ENCODE peak calls at places on chromosomes 13 and 19, in five cellular contexts. One of them, this sample, is unnamed.

GRCh38 chr19:37506387-37507166 is at the start of gene ZNF793:
- DNase-seq in heart left ventricle: peak; percentile 86
- DNase-seq in HCT116: no peak
- DNase-seq in stomach: peak; percentile 75
- DNase-seq in IMR-90: peak; percentile 54
- DNase-seq in this sample: peak; percentile 90

GRCh38 chr19:44576843-44577565 is 36.4 kb upstream of the IGSF23 start:
- DNase-seq in heart left ventricle: no peak
- DNase-seq in HCT116: peak; percentile 39
- DNase-seq in stomach: peak; percentile 56
- DNase-seq in IMR-90: peak; percentile 20
- DNase-seq in this sample: peak; percentile 67

GRCh38 chr13:100112186-100112838 is 23.4 kb downstream of the PCCA start:
- DNase-seq in heart left ventricle: no peak
- DNase-seq in HCT116: no peak
- DNase-seq in stomach: no peak
- DNase-seq in IMR-90: no peak
- DNase-seq in this sample: no peak

GRCh38 chr13:32984857-32985626 is 31.2 kb upstream of the KL start:
- DNase-seq in heart left ventricle: no peak
- DNase-seq in HCT116: no peak
- DNase-seq in stomach: peak; percentile 39
- DNase-seq in IMR-90: peak; percentile 58
- DNase-seq in this sample: peak; percentile 30

GRCh38 chr13:29454931-29455481 is 140.5 kb downstream of the SLC7A1 start:
- DNase-seq in heart left ventricle: no peak
- DNase-seq in HCT116: peak; percentile 24
- DNase-seq in stomach: no peak
- DNase-seq in IMR-90: peak; percentile 7
- DNase-seq in this sample: peak; percentile 15

GRCh38 chr13:64925284-64925683 is 2304.9 kb downstream of the PCDH9 start:
- DNase-seq in heart left ventricle: no peak
- DNase-seq in HCT116: no peak
- DNase-seq in stomach: no peak
- DNase-seq in IMR-90: peak; percentile 19
- DNase-seq in this sample: no peak

GRCh38 chr13:30371649-30372265 is 50.5 kb upstream of the UBE2L5 start:
- DNase-seq in heart left ventricle: no peak
- DNase-seq in HCT116: peak; percentile 21
- DNase-seq in stomach: peak; percentile 71
- DNase-seq in IMR-90: peak; percentile 82
- DNase-seq in this sample: peak; percentile 46

GRCh38 chr13:101449971-101450748 is 2.3 kb upstream of the ITGBL1 start:
- DNase-seq in heart left ventricle: no peak
- DNase-seq in HCT116: peak; percentile 42
- DNase-seq in stomach: no peak
- DNase-seq in IMR-90: peak; percentile 93
- DNase-seq in this sample: no peak

GRCh38 chr13:113837554-113838355 is 26.1 kb downstream of the GAS6 start:
- DNase-seq in heart left ventricle: peak; percentile 98
- DNase-seq in HCT116: peak; percentile 67
- DNase-seq in stomach: peak; percentile 89
- DNase-seq in IMR-90: peak; percentile 98
- DNase-seq in this sample: peak; percentile 96

GRCh38 chr13:92187378-92187989 is 789.1 kb downstream of the GPC5 start:
- DNase-seq in heart left ventricle: no peak
- DNase-seq in HCT116: no peak
- DNase-seq in stomach: no peak
- DNase-seq in IMR-90: peak; percentile 27
- DNase-seq in this sample: peak; percentile 10

GRCh38 chr19:33715462-33715861 is 81.2 kb upstream of the KCTD15 start:
- DNase-seq in heart left ventricle: no peak
- DNase-seq in HCT116: no peak
- DNase-seq in stomach: no peak
- DNase-seq in IMR-90: no peak
- DNase-seq in this sample: no peak

GRCh38 chr13:29105779-29106178 is 285.6 kb downstream of the MTUS2 start:
- DNase-seq in heart left ventricle: no peak
- DNase-seq in HCT116: no peak
- DNase-seq in stomach: no peak
- DNase-seq in IMR-90: no peak
- DNase-seq in this sample: no peak

DNA sequence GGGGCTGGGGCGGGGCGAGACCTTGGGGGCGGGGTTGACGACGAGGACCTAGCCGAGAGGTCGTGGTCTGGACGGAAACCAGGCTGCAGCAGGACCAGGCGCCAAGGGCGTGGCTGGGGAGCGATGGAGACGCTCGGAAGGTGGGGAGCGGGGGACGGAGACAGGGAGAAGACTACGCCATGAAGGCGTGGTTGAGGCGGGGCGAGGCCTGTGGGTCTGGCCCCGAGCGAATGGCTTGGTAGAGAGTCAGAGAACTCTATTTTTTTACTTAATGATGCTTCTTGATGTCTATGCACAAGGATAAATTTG is 665 bp upstream of the FBXL12 start:
- DNase-seq in heart left ventricle: no peak
- DNase-seq in HCT116: no peak
- DNase-seq in stomach: no peak
- DNase-seq in IMR-90: no peak
- DNase-seq in this sample: no peak
- H3K27ac ChIP-seq in heart left ventricle: peak overlapping the region; percentile 98
- H3K27ac ChIP-seq in HCT116: peak overlapping the region; percentile 64
- H3K27ac ChIP-seq in stomach: peak overlapping the region; percentile 88
- H3K27ac ChIP-seq in IMR-90: no peak overlapping the region
- H3K27ac ChIP-seq in this sample: peak overlapping the region; percentile 96

GRCh38 chr19:38665950-38666661 is 18.7 kb downstream of the ACTN4 start:
- DNase-seq in heart left ventricle: peak; percentile 86
- DNase-seq in HCT116: no peak
- DNase-seq in stomach: no peak
- DNase-seq in IMR-90: peak; percentile 51
- DNase-seq in this sample: peak; percentile 70
- TF ChIP-seq POLR2A in heart left ventricle: no peak
- TF ChIP-seq POLR2A in HCT116: no peak
- TF ChIP-seq POLR2A in stomach: no peak
- TF ChIP-seq POLR2A in IMR-90: peak; percentile 11
- TF ChIP-seq POLR2A in this sample: peak; percentile 66

DNA sequence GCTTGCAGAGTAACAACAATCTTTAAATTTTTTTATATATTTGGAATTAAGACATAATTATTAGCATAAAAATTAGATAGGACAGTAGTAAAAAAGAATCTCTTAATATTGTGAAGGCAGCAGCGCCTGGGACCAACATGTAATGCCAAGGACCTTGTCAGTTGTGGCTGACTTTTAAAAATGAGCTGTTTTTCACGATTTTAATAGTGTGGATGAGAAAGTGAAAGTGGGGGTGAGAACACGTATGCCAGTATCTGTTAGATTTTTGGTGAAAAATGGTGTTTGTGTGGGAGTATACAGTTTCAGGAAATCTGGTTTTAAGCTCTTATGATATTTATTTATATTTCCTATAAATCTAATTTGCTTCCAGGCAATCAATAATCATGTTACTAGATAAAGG is 125.2 kb downstream of the LMO7 start:
- DNase-seq in heart left ventricle: no peak
- DNase-seq in HCT116: no peak
- DNase-seq in stomach: no peak
- DNase-seq in IMR-90: no peak
- DNase-seq in this sample: no peak
- H3K27ac ChIP-seq in heart left ventricle: peak overlapping the region; percentile 35
- H3K27ac ChIP-seq in HCT116: no peak overlapping the region
- H3K27ac ChIP-seq in stomach: peak overlapping the region; percentile 28
- H3K27ac ChIP-seq in IMR-90: peak overlapping the region; percentile 95
- H3K27ac ChIP-seq in this sample: no peak overlapping the region

DNA sequence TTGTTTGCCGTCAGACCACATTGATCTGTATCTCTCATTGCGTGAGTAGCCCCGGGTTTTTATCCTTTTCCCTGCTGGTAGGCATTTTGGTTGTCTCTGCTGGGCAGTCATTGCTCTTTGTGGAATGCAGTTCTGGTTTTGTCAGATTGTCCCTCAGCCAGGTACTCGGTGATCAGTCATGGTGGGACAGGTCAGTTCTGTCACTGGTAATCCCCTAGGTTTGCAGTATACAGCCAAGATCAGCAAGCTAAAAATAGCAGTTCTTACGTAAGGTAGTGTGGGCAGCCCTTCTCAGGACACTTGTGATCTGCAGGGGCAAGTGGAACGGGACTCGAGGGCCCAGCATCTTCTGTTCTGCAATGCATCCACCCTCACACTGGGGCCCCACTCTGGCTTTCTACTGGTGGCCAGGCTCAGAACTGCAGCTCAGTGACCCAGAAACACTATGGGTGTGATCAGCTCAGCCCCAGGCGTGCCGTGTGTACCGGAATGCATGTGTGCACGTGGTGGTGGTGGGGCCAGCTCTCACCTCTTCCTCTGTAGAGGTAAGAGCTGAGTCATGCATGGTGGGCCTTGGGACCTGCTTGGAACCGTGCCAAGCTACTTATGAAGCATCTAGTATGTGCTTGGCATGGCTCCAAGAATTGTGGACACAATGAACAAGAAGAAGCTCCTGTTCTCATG is 6.3 kb downstream of the PLEKHF1 start:
- DNase-seq in heart left ventricle: peak; percentile 86
- DNase-seq in HCT116: no peak
- DNase-seq in stomach: peak; percentile 60
- DNase-seq in IMR-90: no peak
- DNase-seq in this sample: peak; percentile 48
- TF ChIP-seq POLR2A in heart left ventricle: no peak
- TF ChIP-seq POLR2A in HCT116: no peak
- TF ChIP-seq POLR2A in stomach: no peak
- TF ChIP-seq POLR2A in IMR-90: no peak
- TF ChIP-seq POLR2A in this sample: no peak

DNA sequence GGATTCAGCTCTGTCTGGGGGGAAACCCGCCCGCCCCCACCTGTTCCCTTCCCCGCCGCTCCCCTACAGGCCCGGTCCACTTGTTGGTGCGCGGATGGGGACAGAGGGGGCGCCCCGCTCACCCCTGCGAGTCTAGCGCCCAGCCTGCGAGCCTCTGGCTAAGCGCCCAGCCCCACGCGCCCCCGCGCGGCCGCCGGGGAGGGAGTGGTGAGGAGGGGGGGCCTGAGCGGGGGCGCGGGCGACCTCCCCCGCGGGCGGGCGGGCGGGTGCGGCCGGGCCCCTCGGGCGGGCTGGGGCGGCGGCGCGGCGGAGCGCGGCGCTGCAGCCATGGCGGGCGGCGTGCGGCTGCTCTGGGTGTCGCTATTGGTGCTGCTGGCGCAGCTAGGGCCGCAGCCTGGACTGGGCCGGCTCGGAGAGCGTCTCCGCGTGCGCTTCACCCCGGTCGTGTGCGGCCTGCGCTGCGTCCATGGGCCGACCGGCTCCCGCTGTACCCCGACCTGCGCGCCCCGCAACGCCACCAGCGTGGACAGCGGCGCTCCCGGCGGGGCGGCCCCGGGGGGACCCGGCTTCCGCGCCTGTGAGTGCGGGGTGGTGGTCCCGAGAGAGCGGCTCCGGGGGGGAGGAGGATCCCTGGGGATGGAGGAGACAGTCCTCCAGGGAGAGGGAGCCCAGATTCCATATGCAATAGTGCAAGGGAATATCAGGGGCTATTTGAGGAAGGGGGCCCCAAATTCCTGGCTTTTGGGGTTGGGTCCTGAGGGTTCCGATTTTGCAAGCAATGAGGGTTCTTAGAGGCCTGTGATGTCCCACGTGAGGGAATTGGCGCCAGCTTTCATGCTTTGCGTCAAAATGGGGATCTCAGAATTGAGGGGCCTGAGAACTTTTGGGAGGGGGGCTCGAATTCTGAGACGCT is at the start of gene LTBP4:
- DNase-seq in heart left ventricle: peak; percentile 67
- DNase-seq in HCT116: no peak
- DNase-seq in stomach: no peak
- DNase-seq in IMR-90: no peak
- DNase-seq in this sample: no peak
- H3K27ac ChIP-seq in heart left ventricle: peak within 1 kb of the TSS; percentile 97
- H3K27ac ChIP-seq in HCT116: peak within 1 kb of the TSS; percentile 87
- H3K27ac ChIP-seq in stomach: peak within 1 kb of the TSS; percentile 69
- H3K27ac ChIP-seq in IMR-90: peak within 1 kb of the TSS; percentile 96
- H3K27ac ChIP-seq in this sample: no peak within 1 kb of the TSS

DNA sequence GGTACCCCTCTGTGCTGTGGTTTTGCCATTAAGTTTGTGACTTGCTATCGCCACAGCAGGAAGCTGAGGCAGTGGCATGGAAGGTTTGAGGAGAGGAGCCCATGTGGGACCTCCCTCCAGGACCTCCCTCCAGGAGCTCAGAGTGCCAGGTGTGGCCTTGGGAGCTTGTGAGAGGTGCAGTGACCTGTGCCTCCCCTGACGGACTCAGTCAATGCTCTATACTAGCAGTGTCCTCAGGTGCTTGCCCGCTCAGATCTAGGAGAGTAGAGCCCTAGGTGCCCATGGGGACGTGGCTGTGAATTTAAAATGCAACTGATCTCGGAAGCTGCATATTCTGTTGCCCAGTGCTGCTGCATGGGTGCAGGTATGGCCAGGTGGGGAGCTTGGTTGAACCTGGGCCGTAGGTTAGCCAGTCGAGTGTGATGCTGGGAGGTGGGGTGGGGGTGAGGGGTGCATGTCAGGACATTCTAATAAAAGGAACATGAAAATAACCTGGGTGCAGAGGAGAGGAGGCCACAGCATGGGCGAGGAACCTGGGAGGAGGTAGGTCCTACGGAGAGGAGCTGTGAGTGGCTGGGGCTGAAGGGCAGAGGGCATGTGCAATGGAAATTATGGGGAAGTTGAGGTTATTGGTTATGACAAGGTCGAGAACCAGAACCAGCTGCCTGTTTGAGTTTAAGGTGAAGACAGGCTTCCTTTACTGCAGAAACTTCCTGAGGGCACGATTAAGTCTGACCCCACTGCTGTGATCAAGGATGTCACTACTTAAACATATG is 41.6 kb downstream of the TEX29 start:
- DNase-seq in heart left ventricle: no peak
- DNase-seq in HCT116: no peak
- DNase-seq in stomach: peak; percentile 20
- DNase-seq in IMR-90: no peak
- DNase-seq in this sample: no peak
- TF ChIP-seq POLR2A in heart left ventricle: no peak
- TF ChIP-seq POLR2A in HCT116: no peak
- TF ChIP-seq POLR2A in stomach: no peak
- TF ChIP-seq POLR2A in IMR-90: no peak
- TF ChIP-seq POLR2A in this sample: no peak

This sample was measured in body of pancreas.